ENCODE peak calls at places on chromosomes 1 and 21, in eight cellular contexts. One of them, this sample, is unnamed.
A peak's percentile ranks its signal among the peaks of the same experiment; 100 is the strongest.

GRCh38 chr1:230173176-230173575 is 106.1 kb downstream of the GALNT2 start:
- DNase-seq in tibial nerve: no peak
- DNase-seq in A549: no peak
- DNase-seq in breast epithelium: no peak
- DNase-seq in H1: no peak
- DNase-seq in uterus: peak; percentile 1
- DNase-seq in spleen: no peak
- DNase-seq in right lobe of liver: no peak
- DNase-seq in this sample: no peak

GRCh38 chr1:239587066-239587465 is 200.7 kb downstream of the CHRM3 start:
- DNase-seq in A549: no peak
- DNase-seq in spleen: no peak
- DNase-seq in uterus: no peak
- DNase-seq in breast epithelium: no peak
- DNase-seq in tibial nerve: no peak
- DNase-seq in right lobe of liver: no peak
- DNase-seq in H1: no peak
- DNase-seq in this sample: no peak

GRCh38 chr1:234120327-234120944 is 216.0 kb downstream of the SLC35F3 start:
- DNase-seq in tibial nerve: no peak
- DNase-seq in right lobe of liver: no peak
- DNase-seq in breast epithelium: no peak
- DNase-seq in spleen: no peak
- DNase-seq in H1: no peak
- DNase-seq in uterus: no peak
- DNase-seq in A549: no peak
- DNase-seq in this sample: no peak

GRCh38 chr1:102834688-102835320 is 273.5 kb downstream of the COL11A1 start:
- DNase-seq in spleen: no peak
- DNase-seq in right lobe of liver: no peak
- DNase-seq in tibial nerve: no peak
- DNase-seq in uterus: no peak
- DNase-seq in H1: no peak
- DNase-seq in breast epithelium: no peak
- DNase-seq in A549: no peak
- DNase-seq in this sample: no peak

GRCh38 chr1:112371770-112372169 is 24.2 kb upstream of the CTTNBP2NL start:
- DNase-seq in H1: no peak
- DNase-seq in right lobe of liver: no peak
- DNase-seq in breast epithelium: no peak
- DNase-seq in tibial nerve: no peak
- DNase-seq in A549: no peak
- DNase-seq in spleen: no peak
- DNase-seq in uterus: no peak
- DNase-seq in this sample: no peak

GRCh38 chr21:27248791-27249190 is 281.9 kb upstream of the ADAMTS5 start:
- DNase-seq in spleen: no peak
- DNase-seq in H1: no peak
- DNase-seq in tibial nerve: no peak
- DNase-seq in right lobe of liver: no peak
- DNase-seq in breast epithelium: no peak
- DNase-seq in uterus: no peak
- DNase-seq in A549: no peak
- DNase-seq in this sample: no peak

GRCh38 chr1:15633756-15634420 is 16.6 kb downstream of the DDI2 start:
- DNase-seq in A549: no peak
- DNase-seq in tibial nerve: no peak
- DNase-seq in spleen: no peak
- DNase-seq in uterus: no peak
- DNase-seq in breast epithelium: no peak
- DNase-seq in right lobe of liver: no peak
- DNase-seq in H1: no peak
- DNase-seq in this sample: no peak

GRCh38 chr1:10665930-10666850 is 130.3 kb downstream of the CASZ1 start:
- DNase-seq in spleen: no peak
- DNase-seq in right lobe of liver: peak; percentile 94
- DNase-seq in H1: no peak
- DNase-seq in A549: no peak
- DNase-seq in uterus: no peak
- DNase-seq in tibial nerve: no peak
- DNase-seq in breast epithelium: peak; percentile 92
- DNase-seq in this sample: no peak

GRCh38 chr1:111596499-111596898 is 23.1 kb upstream of the RAP1A start:
- DNase-seq in tibial nerve: no peak
- DNase-seq in H1: no peak
- DNase-seq in right lobe of liver: no peak
- DNase-seq in A549: no peak
- DNase-seq in breast epithelium: no peak
- DNase-seq in spleen: peak; percentile 87
- DNase-seq in uterus: no peak
- DNase-seq in this sample: no peak

GRCh38 chr1:181135462-181135781 is 46.9 kb downstream of the IER5 start:
- DNase-seq in right lobe of liver: no peak
- DNase-seq in tibial nerve: no peak
- DNase-seq in A549: no peak
- DNase-seq in breast epithelium: no peak
- DNase-seq in H1: no peak
- DNase-seq in spleen: no peak
- DNase-seq in uterus: no peak
- DNase-seq in this sample: no peak

GRCh38 chr1:214213136-214213535 is 67.8 kb upstream of the SMYD2 start:
- DNase-seq in spleen: no peak
- DNase-seq in A549: peak; percentile 52
- DNase-seq in uterus: no peak
- DNase-seq in tibial nerve: no peak
- DNase-seq in breast epithelium: no peak
- DNase-seq in H1: no peak
- DNase-seq in right lobe of liver: no peak
- DNase-seq in this sample: no peak

GRCh38 chr1:167704767-167705166 is 17.0 kb upstream of the MPZL1 start:
- DNase-seq in spleen: no peak
- DNase-seq in uterus: no peak
- DNase-seq in breast epithelium: no peak
- DNase-seq in H1: no peak
- DNase-seq in A549: no peak
- DNase-seq in tibial nerve: no peak
- DNase-seq in right lobe of liver: no peak
- DNase-seq in this sample: no peak

GRCh38 chr1:51952638-51953037 is 37.9 kb downstream of the RAB3B start:
- DNase-seq in tibial nerve: no peak
- DNase-seq in right lobe of liver: no peak
- DNase-seq in spleen: no peak
- DNase-seq in uterus: no peak
- DNase-seq in A549: no peak
- DNase-seq in breast epithelium: no peak
- DNase-seq in H1: no peak
- DNase-seq in this sample: no peak

GRCh38 chr1:8376358-8376840 is 58.5 kb downstream of the SLC45A1 start:
- DNase-seq in breast epithelium: no peak
- DNase-seq in uterus: peak; percentile 11
- DNase-seq in A549: no peak
- DNase-seq in right lobe of liver: no peak
- DNase-seq in tibial nerve: no peak
- DNase-seq in spleen: no peak
- DNase-seq in H1: no peak
- DNase-seq in this sample: no peak
- H3K27ac ChIP-seq in breast epithelium: no peak overlapping the region
- H3K27ac ChIP-seq in uterus: peak overlapping the region; percentile 78
- H3K27ac ChIP-seq in A549: no peak overlapping the region
- H3K27ac ChIP-seq in right lobe of liver: peak overlapping the region; percentile 6
- H3K27ac ChIP-seq in tibial nerve: peak overlapping the region; percentile 75
- H3K27ac ChIP-seq in spleen: no peak overlapping the region
- H3K27ac ChIP-seq in H1: no peak overlapping the region
- H3K27ac ChIP-seq in this sample: peak overlapping the region; percentile 45

DNA sequence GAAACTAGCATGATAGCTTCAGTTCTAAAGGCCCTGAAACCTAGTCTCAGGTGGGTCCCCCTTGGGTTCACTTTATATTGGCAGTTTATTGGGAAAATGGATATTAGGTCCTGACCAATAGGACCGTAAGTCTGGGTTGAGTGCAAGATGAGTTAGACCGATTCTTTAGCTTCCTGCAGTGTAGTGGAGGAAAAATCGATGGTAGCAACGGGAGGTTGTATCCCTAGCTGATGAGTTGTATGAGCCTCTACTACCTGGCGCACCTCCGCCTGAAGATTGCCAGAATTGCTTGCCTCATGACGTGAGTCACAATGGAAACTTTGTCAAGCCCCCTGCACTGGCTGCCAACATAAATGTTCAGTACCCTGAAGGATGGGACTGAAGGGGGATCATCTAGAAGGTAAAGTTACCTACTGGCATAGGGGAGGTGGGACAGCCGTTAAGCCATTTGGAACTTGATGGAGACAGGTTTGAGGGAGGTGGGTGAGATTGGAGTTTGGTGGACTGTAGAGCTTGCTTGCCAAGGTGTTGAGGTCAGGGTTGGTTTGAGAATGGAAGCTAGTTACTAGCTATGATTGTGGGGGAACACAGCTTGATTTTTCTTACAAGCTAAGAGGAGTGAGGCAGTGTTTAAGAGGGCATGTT is 4.0 kb downstream of the RCC1 start:
- DNase-seq in uterus: no peak
- DNase-seq in breast epithelium: no peak
- DNase-seq in H1: no peak
- DNase-seq in tibial nerve: no peak
- DNase-seq in A549: no peak
- DNase-seq in spleen: no peak
- DNase-seq in right lobe of liver: no peak
- DNase-seq in this sample: no peak
- TF ChIP-seq POLR2A in uterus: no peak
- TF ChIP-seq POLR2A in breast epithelium: no peak
- TF ChIP-seq POLR2A in H1: no peak
- TF ChIP-seq POLR2A in tibial nerve: no peak
- TF ChIP-seq POLR2A in A549: peak; percentile 10
- TF ChIP-seq POLR2A in spleen: no peak
- TF ChIP-seq POLR2A in right lobe of liver: peak; percentile 46
- TF ChIP-seq POLR2A in this sample: no peak

DNA sequence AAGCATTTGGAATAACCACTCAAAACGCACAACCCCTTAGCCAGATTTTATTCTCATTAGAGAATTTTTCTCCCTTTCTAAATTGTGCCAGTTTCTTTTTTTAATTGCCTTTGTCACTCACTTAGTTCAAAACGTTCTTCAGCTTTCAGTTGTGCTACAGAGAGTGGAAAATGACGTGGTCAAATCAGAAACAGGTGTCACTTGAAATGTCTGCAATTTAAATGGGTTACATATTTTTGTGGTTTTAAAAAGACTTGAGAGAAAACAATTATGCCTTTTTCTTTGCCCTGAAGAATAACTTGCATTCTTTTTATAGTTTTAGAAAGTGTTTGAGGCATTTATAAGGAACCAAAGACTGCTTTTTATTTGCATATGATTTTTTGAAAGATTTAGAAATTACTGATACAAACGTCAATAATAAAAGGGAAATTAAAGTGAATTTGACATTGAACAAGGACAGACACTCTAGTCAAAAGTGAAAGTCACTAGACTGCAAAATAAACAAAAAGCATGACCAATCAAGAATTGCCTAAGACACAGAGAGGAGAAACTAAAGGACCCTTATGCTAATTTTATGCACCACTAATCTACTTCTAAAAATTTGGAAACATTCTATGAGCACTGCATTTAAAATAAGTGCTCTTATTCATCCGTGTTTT is 191.0 kb downstream of the TPR start:
- DNase-seq in H1: no peak
- DNase-seq in tibial nerve: no peak
- DNase-seq in A549: no peak
- DNase-seq in spleen: no peak
- DNase-seq in breast epithelium: no peak
- DNase-seq in uterus: no peak
- DNase-seq in right lobe of liver: no peak
- DNase-seq in this sample: no peak
- H3K27ac ChIP-seq in H1: no peak overlapping the region
- H3K27ac ChIP-seq in tibial nerve: no peak overlapping the region
- H3K27ac ChIP-seq in A549: peak overlapping the region; percentile 75
- H3K27ac ChIP-seq in spleen: no peak overlapping the region
- H3K27ac ChIP-seq in breast epithelium: no peak overlapping the region
- H3K27ac ChIP-seq in uterus: no peak overlapping the region
- H3K27ac ChIP-seq in right lobe of liver: no peak overlapping the region
- H3K27ac ChIP-seq in this sample: peak overlapping the region; percentile 13

GRCh38 chr1:182383934-182384333 is 7.7 kb downstream of the GLUL start:
- DNase-seq in breast epithelium: no peak
- DNase-seq in tibial nerve: no peak
- DNase-seq in H1: no peak
- DNase-seq in right lobe of liver: no peak
- DNase-seq in spleen: no peak
- DNase-seq in A549: no peak
- DNase-seq in uterus: no peak
- DNase-seq in this sample: no peak
- TF ChIP-seq POLR2A in breast epithelium: no peak
- TF ChIP-seq POLR2A in tibial nerve: no peak
- TF ChIP-seq POLR2A in H1: no peak
- TF ChIP-seq POLR2A in right lobe of liver: no peak
- TF ChIP-seq POLR2A in spleen: peak; percentile 13
- TF ChIP-seq POLR2A in A549: no peak
- TF ChIP-seq POLR2A in uterus: no peak
- TF ChIP-seq POLR2A in this sample: no peak

GRCh38 chr1:44817771-44818495 is 9.6 kb downstream of the BTBD19 start:
- DNase-seq in A549: no peak
- DNase-seq in H1: no peak
- DNase-seq in uterus: no peak
- DNase-seq in tibial nerve: no peak
- DNase-seq in spleen: peak; percentile 40
- DNase-seq in right lobe of liver: peak; percentile 15
- DNase-seq in breast epithelium: no peak
- DNase-seq in this sample: no peak

GRCh38 chr1:44820945-44821715 is 12.8 kb downstream of the BTBD19 start:
- DNase-seq in breast epithelium: no peak
- DNase-seq in right lobe of liver: peak; percentile 44
- DNase-seq in spleen: peak; percentile 67
- DNase-seq in uterus: no peak
- DNase-seq in A549: no peak
- DNase-seq in H1: no peak
- DNase-seq in tibial nerve: no peak
- DNase-seq in this sample: no peak

GRCh38 chr1:44820328-44820944 is 12.1 kb downstream of the BTBD19 start:
- DNase-seq in H1: no peak
- DNase-seq in A549: no peak
- DNase-seq in uterus: no peak
- DNase-seq in right lobe of liver: no peak
- DNase-seq in spleen: no peak
- DNase-seq in tibial nerve: no peak
- DNase-seq in breast epithelium: no peak
- DNase-seq in this sample: no peak

GRCh38 chr1:44819257-44819593 is 10.9 kb downstream of the BTBD19 start:
- DNase-seq in right lobe of liver: no peak
- DNase-seq in H1: no peak
- DNase-seq in spleen: no peak
- DNase-seq in uterus: no peak
- DNase-seq in tibial nerve: no peak
- DNase-seq in breast epithelium: no peak
- DNase-seq in A549: no peak
- DNase-seq in this sample: no peak

GRCh38 chr1:44819594-44820327 is 11.4 kb downstream of the BTBD19 start:
- DNase-seq in breast epithelium: peak; percentile 79
- DNase-seq in right lobe of liver: peak; percentile 83
- DNase-seq in A549: peak; percentile 74
- DNase-seq in spleen: peak; percentile 94
- DNase-seq in H1: peak; percentile 79
- DNase-seq in tibial nerve: peak; percentile 72
- DNase-seq in uterus: peak; percentile 83
- DNase-seq in this sample: peak; percentile 35
- H3K27ac ChIP-seq in breast epithelium: peak overlapping the region; percentile 96
- H3K27ac ChIP-seq in right lobe of liver: peak overlapping the region; percentile 89
- H3K27ac ChIP-seq in A549: peak overlapping the region; percentile 97
- H3K27ac ChIP-seq in spleen: peak overlapping the region; percentile 94
- H3K27ac ChIP-seq in H1: peak overlapping the region; percentile 100
- H3K27ac ChIP-seq in tibial nerve: peak overlapping the region; percentile 95
- H3K27ac ChIP-seq in uterus: peak overlapping the region; percentile 99
- H3K27ac ChIP-seq in this sample: peak overlapping the region; percentile 97

This sample was measured in esophagus squamous epithelium.